ENCODE peak calls at places on chromosomes 12 and 14, in four cellular contexts. N is breast epithelium, L is A549, G is Peyer's patch. S is an unnamed sample.

GRCh38 chr12:49345048-49345839 is 1.4 kb upstream of the DNAJC22 start:
- DNase-seq in N (no peak), L (no peak), G (peak; percentile 56), S (no peak)

GRCh38 chr12:116164976-116165425 is 112.5 kb downstream of the MED13L start:
- DNase-seq in N (no peak), L (no peak), G (no peak), S (no peak)

GRCh38 chr12:71134405-71134804 is 23.4 kb downstream of the TSPAN8 start:
- DNase-seq in N (no peak), L (no peak), G (no peak), S (no peak)

GRCh38 chr14:83491091-83491490 is 1957.4 kb upstream of the SEL1L start:
- DNase-seq in N (no peak), L (no peak), G (no peak), S (no peak)

GRCh38 chr14:103014466-103015319 is 42.7 kb downstream of the CDC42BPB start:
- DNase-seq in N (peak; percentile 22), L (no peak), G (no peak), S (no peak)

GRCh38 chr14:29016050-29016900 is 249.7 kb downstream of the FOXG1 start:
- DNase-seq in N (no peak), L (no peak), G (no peak), S (no peak)

GRCh38 chr14:70641548-70642312 is at the start of gene TTC9:
- DNase-seq in N (no peak), L (peak; percentile 52), G (peak; percentile 53), S (no peak)

GRCh38 chr14:33755358-33755757 is 195.5 kb downstream of the EGLN3 start:
- DNase-seq in N (no peak), L (no peak), G (no peak), S (no peak)

GRCh38 chr12:26629864-26630263 is 203.1 kb downstream of the ITPR2 start:
- DNase-seq in N (no peak), L (no peak), G (no peak), S (no peak)

GRCh38 chr12:13594731-13595514 is 386.5 kb downstream of the GRIN2B start:
- DNase-seq in N (no peak), L (no peak), G (no peak), S (no peak)

GRCh38 chr12:48796976-48797375 is 8.1 kb upstream of the ADCY6 start:
- DNase-seq in N (no peak), L (no peak), G (no peak), S (no peak)

GRCh38 chr12:113473942-113474341 is 2.3 kb upstream of the LHX5 start:
- DNase-seq in N (no peak), L (no peak), G (no peak), S (no peak)

GRCh38 chr12:127655691-127656090 is 611.3 kb upstream of the TMEM132C start:
- DNase-seq in N (no peak), L (no peak), G (no peak), S (no peak)

GRCh38 chr12:67750528-67751183 is 102.1 kb downstream of the DYRK2 start:
- DNase-seq in N (no peak), L (no peak), G (no peak), S (no peak)

GRCh38 chr12:14769837-14770494 is 33.3 kb downstream of the WBP11 start:
- DNase-seq in N (peak; percentile 89), L (peak; percentile 69), G (peak; percentile 91), S (peak; percentile 67)

GRCh38 chr12:94263011-94263786 is 114.8 kb downstream of the PLXNC1 start:
- DNase-seq in N (no peak), L (no peak), G (no peak), S (no peak)

GRCh38 chr14:53784688-53785087 is 171.9 kb downstream of the BMP4 start:
- DNase-seq in N (no peak), L (no peak), G (no peak), S (no peak)

GRCh38 chr12:96266238-96266637 is 72.1 kb downstream of the ELK3 start:
- DNase-seq in N (no peak), L (no peak), G (no peak), S (no peak)

GRCh38 chr12:100061814-100062213 is 77.1 kb upstream of the ANKS1B start:
- DNase-seq in N (no peak), L (no peak), G (no peak), S (no peak)

GRCh38 chr14:53509227-53509822 is 356.2 kb upstream of the DDHD1 start:
- DNase-seq in N (no peak), L (no peak), G (no peak), S (no peak)

GRCh38 chr12:106837782-106838181 is 63.3 kb downstream of the RIC8B start:
- DNase-seq in N (no peak), L (no peak), G (no peak), S (no peak)

GRCh38 chr12:94372379-94372930 is 87.2 kb downstream of the CEP83 start:
- DNase-seq in N (no peak), L (no peak), G (no peak), S (no peak)

GRCh38 chr14:89378119-89378518 is 38.9 kb downstream of the FOXN3 start:
- DNase-seq in N (no peak), L (peak; percentile 28), G (no peak), S (no peak)

GRCh38 chr14:75886661-75887348 is 95.0 kb downstream of the TGFB3 start:
- DNase-seq in N (no peak), L (no peak), G (no peak), S (no peak)

DNA sequence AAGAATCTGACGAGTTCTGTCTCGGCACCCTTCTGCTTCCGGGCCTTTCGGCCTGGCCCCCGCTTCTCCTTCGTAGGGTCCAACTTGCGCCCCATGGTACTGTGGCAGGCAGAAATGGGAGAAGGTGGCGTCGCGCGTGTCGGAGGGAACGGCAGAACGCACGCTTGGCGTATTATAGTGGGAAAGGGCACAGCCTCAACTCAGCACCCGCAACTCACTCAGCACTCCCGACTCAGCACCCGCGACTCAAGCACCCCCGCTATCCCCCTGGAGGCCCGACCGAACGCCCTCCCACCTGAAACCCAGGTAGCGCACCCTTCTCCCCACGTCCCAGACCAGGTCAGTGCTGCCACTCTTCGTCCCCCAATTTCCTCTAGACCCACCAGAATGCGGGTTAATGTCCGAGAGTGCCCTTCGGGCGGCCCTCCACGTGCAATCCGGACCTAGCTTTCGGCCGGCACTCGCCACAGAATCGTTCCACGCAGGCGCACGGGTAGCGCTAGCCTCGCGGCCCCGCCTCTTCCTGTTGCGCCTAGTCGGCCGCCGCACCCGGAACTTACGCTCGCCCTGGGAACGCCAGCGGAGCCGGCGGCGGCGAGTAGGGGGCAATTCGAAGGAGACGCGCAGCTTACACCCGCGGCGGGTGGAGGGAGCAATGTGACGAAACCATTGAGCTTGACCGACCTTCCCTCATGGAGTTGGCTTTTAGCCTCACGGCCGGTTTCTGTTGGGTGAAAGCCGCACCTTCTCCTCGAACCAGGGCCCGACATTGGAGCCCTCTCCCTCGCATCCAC is at the start of gene NOP2:
- DNase-seq in N (peak; percentile 87), L (peak; percentile 98), G (peak; percentile 95), S (peak; percentile 38)
- TF ChIP-seq POLR2A in N (peak; percentile 26), L (peak; percentile 98), G (peak; percentile 83), S (peak; percentile 79)

GRCh38 chr12:104701756-104702155 is 245.0 kb downstream of the CHST11 start:
- DNase-seq in N (no peak), L (no peak), G (no peak), S (no peak)
- H3K27ac ChIP-seq in N (peak overlapping the region; percentile 19), L (no peak overlapping the region), G (no peak overlapping the region), S (no peak overlapping the region)

GRCh38 chr12:53213348-53213747 is 6.3 kb upstream of the ITGB7 start:
- DNase-seq in N (peak; percentile 80), L (peak; percentile 91), G (peak; percentile 90), S (no peak)

GRCh38 chr12:53214221-53214620 is 7.2 kb upstream of the ITGB7 start:
- DNase-seq in N (no peak), L (no peak), G (peak; percentile 33), S (no peak)

GRCh38 chr12:53210843-53211242 is 3.8 kb upstream of the ITGB7 start:
- DNase-seq in N (no peak), L (no peak), G (no peak), S (no peak)

GRCh38 chr12:53212931-53213330 is 5.9 kb upstream of the ITGB7 start:
- DNase-seq in N (no peak), L (no peak), G (no peak), S (no peak)

GRCh38 chr12:53211476-53212381 is 4.7 kb upstream of the ITGB7 start:
- DNase-seq in N (no peak), L (no peak), G (peak; percentile 44), S (no peak)
- TF ChIP-seq CTCF in N (no peak), L (peak; percentile 55), G (no peak), S (no peak)

DNA sequence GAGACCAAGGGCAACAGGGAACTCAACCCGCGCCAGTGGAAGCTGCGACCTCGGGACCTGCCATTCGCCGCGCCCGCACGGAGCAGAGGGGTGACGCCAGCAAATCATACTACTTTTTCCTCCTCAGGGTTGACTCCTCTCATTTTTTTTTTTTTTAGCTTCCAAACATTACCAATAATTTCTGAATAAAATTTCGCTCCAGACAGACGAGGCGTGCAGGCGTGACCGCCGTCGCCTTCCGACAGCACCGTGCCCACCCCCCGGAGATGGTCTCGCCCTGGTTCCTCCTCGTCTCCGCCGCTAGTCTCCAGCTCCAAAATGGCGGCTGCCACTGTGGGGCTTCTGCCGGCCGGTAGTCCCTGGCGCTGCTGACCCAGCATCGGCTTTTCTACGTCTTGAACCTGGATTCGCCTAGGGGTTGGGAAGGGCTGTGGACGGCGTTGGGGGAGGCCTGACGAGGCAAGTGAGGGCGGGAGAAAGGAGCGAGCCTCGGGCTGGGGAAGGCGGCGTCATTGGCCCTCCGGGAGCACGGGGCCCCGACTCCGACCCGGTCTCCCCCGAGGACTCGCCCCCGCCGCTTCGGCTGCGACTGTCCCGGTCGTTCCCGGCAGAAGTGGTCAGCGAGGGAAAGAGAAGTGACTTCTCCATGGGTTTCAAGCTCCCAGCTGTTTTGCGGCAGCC is at the start of the genes CPSF2 and NDUFB1:
- DNase-seq in N (peak; percentile 78), L (peak; percentile 96), G (peak; percentile 89), S (peak; percentile 43)
- TF ChIP-seq POLR2A in N (peak; percentile 42), L (peak; percentile 94), G (peak; percentile 62), S (no peak)